ENCODE peak calls at places on chromosomes 3 and 15, in eight cellular contexts. W is GM20000; V is MV-4-11; J is activated CD4-positive, alpha-beta T cell treated with anti-CD3 and anti-CD28 coated beads, Interleukin-2, amount 10 ng/mL, durations not matched to agents 7 days and 5 days; F is glutamatergic neuron; L is Kasumi-1; E is lung; I is T-helper 9 cell. B is an unnamed sample.

GRCh38 chr3:18751514-18751913 is 326.4 kb upstream of the SATB1 start:
- DNase-seq in W (no peak), V (no peak), J (no peak), F (no peak), L (no peak), E (no peak), I (no peak), B (no peak)

GRCh38 chr15:80177151-80177550 is 24.4 kb downstream of the FAH start:
- DNase-seq in W (no peak), V (peak; percentile 56), J (no peak), F (no peak), L (no peak), E (no peak), I (no peak), B (no peak)

GRCh38 chr3:124701687-124702086 is 28.6 kb upstream of the UMPS start:
- DNase-seq in W (no peak), V (no peak), J (no peak), F (no peak), L (no peak), E (no peak), I (no peak), B (no peak)

GRCh38 chr3:181715601-181716340 is 4.0 kb downstream of the SOX2 start:
- DNase-seq in W (no peak), V (no peak), J (no peak), F (no peak), L (no peak), E (no peak), I (no peak), B (no peak)

GRCh38 chr3:81758275-81758674 is 3.2 kb downstream of the GBE1 start:
- DNase-seq in W (no peak), V (no peak), J (no peak), F (no peak), L (no peak), E (no peak), I (no peak), B (no peak)

GRCh38 chr3:129651316-129652202 is 45.1 kb upstream of the PLXND1 start:
- DNase-seq in W (no peak), V (no peak), J (no peak), F (no peak), L (no peak), E (no peak), I (no peak), B (no peak)

GRCh38 chr15:33872761-33873106 is 95.6 kb upstream of the CHRM5 start:
- DNase-seq in W (no peak), V (no peak), J (no peak), F (no peak), L (no peak), E (no peak), I (no peak), B (no peak)

GRCh38 chr3:133488785-133489367 is 84.6 kb upstream of the CDV3 start:
- DNase-seq in W (no peak), V (peak; percentile 18), J (no peak), F (no peak), L (no peak), E (no peak), I (no peak), B (no peak)

GRCh38 chr3:190972840-190973270 is 110.4 kb upstream of the GMNC start:
- DNase-seq in W (no peak), V (no peak), J (no peak), F (no peak), L (no peak), E (no peak), I (no peak), B (no peak)

GRCh38 chr3:192930585-192930984 is 12.9 kb upstream of the MB21D2 start:
- DNase-seq in W (no peak), V (no peak), J (no peak), F (no peak), L (no peak), E (no peak), I (no peak), B (no peak)

GRCh38 chr3:5431811-5432378 is 244.4 kb downstream of the EDEM1 start:
- DNase-seq in W (no peak), V (peak; percentile 99), J (no peak), F (no peak), L (peak; percentile 68), E (no peak), I (no peak), B (no peak)

GRCh38 chr15:52240166-52240565 is 49.0 kb upstream of the GNB5 start:
- DNase-seq in W (no peak), V (no peak), J (no peak), F (no peak), L (no peak), E (no peak), I (no peak), B (no peak)

GRCh38 chr15:98803228-98804056 is 155.1 kb downstream of the IGF1R start:
- DNase-seq in W (no peak), V (no peak), J (no peak), F (no peak), L (no peak), E (no peak), I (no peak), B (no peak)

GRCh38 chr3:41060106-41060505 is 139.2 kb upstream of the CTNNB1 start:
- DNase-seq in W (no peak), V (no peak), J (no peak), F (no peak), L (no peak), E (no peak), I (no peak), B (no peak)

GRCh38 chr15:80787238-80787805 is 8.2 kb downstream of the CEMIP start:
- DNase-seq in W (no peak), V (no peak), J (no peak), F (no peak), L (no peak), E (no peak), I (no peak), B (no peak)

GRCh38 chr15:82647045-82647834 is at the start of gene CPEB1:
- DNase-seq in W (peak; percentile 69), V (no peak), J (no peak), F (peak; percentile 62), L (no peak), E (no peak), I (peak; percentile 7), B (peak; percentile 88)

GRCh38 chr15:58314593-58315216 is 117.1 kb upstream of the LIPC start:
- DNase-seq in W (no peak), V (no peak), J (peak; percentile 12), F (no peak), L (no peak), E (no peak), I (no peak), B (no peak)

GRCh38 chr3:133054572-133054971 is 16.4 kb downstream of the TMEM108 start:
- DNase-seq in W (no peak), V (no peak), J (no peak), F (no peak), L (no peak), E (no peak), I (no peak), B (no peak)

GRCh38 chr15:29815000-29815704 is 7.1 kb downstream of the TJP1 start:
- DNase-seq in W (no peak), V (no peak), J (no peak), F (no peak), L (no peak), E (no peak), I (no peak), B (no peak)

GRCh38 chr3:165254812-165255211 is 58.6 kb upstream of the SLITRK3 start:
- DNase-seq in W (no peak), V (no peak), J (no peak), F (no peak), L (peak; percentile 63), E (no peak), I (no peak), B (no peak)

GRCh38 chr3:109809513-109809912 is 472.2 kb upstream of the DPPA4 start:
- DNase-seq in W (no peak), V (no peak), J (no peak), F (no peak), L (no peak), E (no peak), I (no peak), B (no peak)

GRCh38 chr15:64693134-64693533 is 82.3 kb downstream of the RBPMS2 start:
- DNase-seq in W (no peak), V (peak; percentile 77), J (no peak), F (no peak), L (no peak), E (no peak), I (no peak), B (peak; percentile 88)

GRCh38 chr3:45571969-45572368 is 22.6 kb upstream of the LIMD1 start:
- DNase-seq in W (no peak), V (no peak), J (no peak), F (no peak), L (no peak), E (no peak), I (no peak), B (peak; percentile 10)

GRCh38 chr15:44729394-44729913 is 6.9 kb upstream of the TRIM69 start:
- DNase-seq in W (no peak), V (peak; percentile 20), J (peak; percentile 50), F (peak; percentile 43), L (peak; percentile 23), E (no peak), I (no peak), B (no peak)

GRCh38 chr3:55965776-55966175 is 478.7 kb upstream of the WNT5A start:
- DNase-seq in W (no peak), V (peak; percentile 68), J (no peak), F (no peak), L (no peak), E (no peak), I (no peak), B (no peak)

GRCh38 chr3:105688821-105689220 is 180.0 kb downstream of the CBLB start:
- DNase-seq in W (no peak), V (no peak), J (no peak), F (no peak), L (no peak), E (no peak), I (no peak), B (no peak)

GRCh38 chr15:96337354-96337990 is 7.0 kb downstream of the NR2F2 start:
- DNase-seq in W (no peak), V (no peak), J (no peak), F (no peak), L (no peak), E (no peak), I (no peak), B (no peak)

GRCh38 chr15:76840830-76841460 is 64.2 kb downstream of the SCAPER start:
- DNase-seq in W (peak; percentile 16), V (peak; percentile 21), J (peak; percentile 8), F (no peak), L (peak; percentile 78), E (no peak), I (no peak), B (no peak)

GRCh38 chr3:39136533-39137434 is 16.6 kb downstream of the CSRNP1 start:
- DNase-seq in W (no peak), V (no peak), J (no peak), F (no peak), L (no peak), E (no peak), I (no peak), B (peak; percentile 64)

GRCh38 chr15:94258246-94258645 is 26.9 kb downstream of the MCTP2 start:
- DNase-seq in W (no peak), V (no peak), J (no peak), F (no peak), L (no peak), E (no peak), I (no peak), B (no peak)

GRCh38 chr3:183825380-183826161 is at the start of gene MAP6D1:
- DNase-seq in W (peak; percentile 88), V (peak; percentile 55), J (peak; percentile 24), F (peak; percentile 82), L (peak; percentile 47), E (no peak), I (no peak), B (no peak)